ENCODE peak calls at places on chromosomes 7 and 10, in seven cellular contexts. D is A549, I is IMR-90, Z is K562, Y is GM12878, T is H1, W is HepG2. K is an unnamed sample.

GRCh38 chr7:56097700-56098099 is 4.9 kb upstream of the PHKG1 start:
- DNase-seq in Y (no peak), Z (no peak), W (no peak), I (peak), T (no peak), D (no peak), K (no peak)

GRCh38 chr10:49177391-49178355 is 10.5 kb downstream of the TMEM273 start:
- DNase-seq in D (peak), I (peak), Z (peak), T (no peak), W (peak), Y (peak), K (peak)

GRCh38 chr7:12570148-12570528 is 382 bp upstream of the SCIN start:
- DNase-seq in I (no peak), Z (no peak), Y (no peak), D (peak), W (no peak), T (no peak), K (no peak)

GRCh38 chr7:148927141-148927540 is 43.0 kb upstream of the EZH2 start:
- DNase-seq in Z (no peak), Y (no peak), W (no peak), I (no peak), D (no peak), T (no peak), K (no peak)

GRCh38 chr10:125510998-125511397 is 172.0 kb downstream of the TEX36 start:
- DNase-seq in D (no peak), T (no peak), Y (no peak), I (no peak), Z (no peak), W (no peak), K (no peak)

GRCh38 chr10:29598861-29599311 is 35.9 kb downstream of the SVIL start:
- DNase-seq in Y (no peak), W (no peak), I (peak), Z (no peak), D (no peak), T (no peak), K (no peak)

GRCh38 chr7:137715546-137715945 is 131.2 kb downstream of the DGKI start:
- DNase-seq in I (peak), W (no peak), D (no peak), T (no peak), Z (no peak), Y (no peak), K (no peak)

GRCh38 chr10:114482480-114482879 is 78.2 kb upstream of the AFAP1L2 start:
- DNase-seq in I (no peak), T (no peak), Z (no peak), D (no peak), W (no peak), Y (no peak), K (no peak)

GRCh38 chr10:30488319-30488718 is 54.3 kb downstream of the MAP3K8 start:
- DNase-seq in Y (no peak), Z (no peak), D (no peak), T (no peak), I (no peak), W (no peak), K (no peak)

GRCh38 chr7:17130281-17131059 is 168.0 kb upstream of the AHR start:
- DNase-seq in Y (no peak), Z (no peak), D (peak), T (no peak), I (peak), W (peak), K (peak)

GRCh38 chr7:25665346-25665745 is 437.1 kb upstream of the NPVF start:
- DNase-seq in T (no peak), I (no peak), W (no peak), Y (no peak), Z (no peak), D (no peak), K (no peak)

GRCh38 chr7:604884-605531 is 85.4 kb upstream of the PDGFA start:
- DNase-seq in T (no peak), W (no peak), D (no peak), Y (no peak), Z (peak), I (no peak), K (no peak)

GRCh38 chr7:134520130-134520529 is 7.2 kb upstream of the AKR1B10 start:
- DNase-seq in W (no peak), I (peak), Z (no peak), Y (no peak), T (no peak), D (peak), K (no peak)

GRCh38 chr10:31146496-31147219 is 115.0 kb upstream of the ZNF438 start:
- DNase-seq in I (peak), T (no peak), Z (no peak), Y (no peak), D (peak), W (no peak), K (peak)

GRCh38 chr10:116690356-116691078 is 51.8 kb downstream of the HSPA12A start:
- DNase-seq in I (peak), Z (no peak), T (peak), Y (no peak), D (no peak), W (no peak), K (no peak)

GRCh38 chr7:95045236-95045923 is 138.0 kb downstream of the PPP1R9A start:
- DNase-seq in T (peak), I (no peak), Y (no peak), W (peak), D (no peak), Z (peak), K (no peak)

GRCh38 chr10:51092402-51092801 is 18.1 kb downstream of the PRKG1 start:
- DNase-seq in W (no peak), I (peak), Z (no peak), T (no peak), D (no peak), Y (no peak), K (no peak)

GRCh38 chr7:20359397-20359963 is 28.8 kb downstream of the ITGB8 start:
- DNase-seq in D (no peak), Z (no peak), T (no peak), I (peak), W (no peak), Y (no peak), K (no peak)

DNA sequence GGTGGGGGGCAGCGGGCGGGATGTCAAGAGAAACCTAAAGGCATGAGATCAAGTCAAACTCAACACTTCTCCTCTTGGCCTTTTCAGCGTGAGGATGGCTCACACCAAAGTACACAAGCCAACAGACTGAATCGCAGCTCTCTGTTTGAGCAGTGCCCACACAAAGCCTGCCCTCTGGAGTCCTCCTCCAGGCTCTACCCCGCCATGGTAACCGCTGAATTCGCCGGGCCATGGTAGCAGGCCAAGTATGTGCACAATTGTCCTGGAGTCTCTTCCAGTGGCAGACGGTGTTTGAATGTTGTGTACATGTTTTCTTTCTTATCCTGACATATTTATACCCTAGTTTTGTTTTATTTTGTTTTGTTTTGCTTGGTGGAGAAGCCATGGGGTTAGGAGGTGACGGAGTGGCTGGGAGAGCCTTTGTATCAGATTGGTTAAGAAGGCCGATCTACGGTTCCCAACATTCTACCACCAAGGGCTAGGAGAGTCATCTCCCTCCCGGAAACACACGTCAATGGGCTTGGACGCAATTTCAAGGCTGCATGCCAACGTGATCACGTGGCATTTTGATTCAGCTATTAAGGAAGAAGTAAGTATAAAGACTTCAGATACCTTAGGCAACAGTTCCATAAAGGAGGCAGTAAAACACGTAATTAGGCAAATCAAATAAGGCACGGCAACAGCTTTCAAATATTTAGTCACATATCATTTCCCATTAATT is 12.1 kb upstream of the SHH start:
- DNase-seq in W (no peak), I (peak), D (no peak), Z (no peak), T (no peak), Y (no peak), K (no peak)
- TF ChIP-seq CEBPB in W (no peak), I (no peak), D (no peak), Z (no peak), T (no peak), Y (no peak), K (no peak)

DNA sequence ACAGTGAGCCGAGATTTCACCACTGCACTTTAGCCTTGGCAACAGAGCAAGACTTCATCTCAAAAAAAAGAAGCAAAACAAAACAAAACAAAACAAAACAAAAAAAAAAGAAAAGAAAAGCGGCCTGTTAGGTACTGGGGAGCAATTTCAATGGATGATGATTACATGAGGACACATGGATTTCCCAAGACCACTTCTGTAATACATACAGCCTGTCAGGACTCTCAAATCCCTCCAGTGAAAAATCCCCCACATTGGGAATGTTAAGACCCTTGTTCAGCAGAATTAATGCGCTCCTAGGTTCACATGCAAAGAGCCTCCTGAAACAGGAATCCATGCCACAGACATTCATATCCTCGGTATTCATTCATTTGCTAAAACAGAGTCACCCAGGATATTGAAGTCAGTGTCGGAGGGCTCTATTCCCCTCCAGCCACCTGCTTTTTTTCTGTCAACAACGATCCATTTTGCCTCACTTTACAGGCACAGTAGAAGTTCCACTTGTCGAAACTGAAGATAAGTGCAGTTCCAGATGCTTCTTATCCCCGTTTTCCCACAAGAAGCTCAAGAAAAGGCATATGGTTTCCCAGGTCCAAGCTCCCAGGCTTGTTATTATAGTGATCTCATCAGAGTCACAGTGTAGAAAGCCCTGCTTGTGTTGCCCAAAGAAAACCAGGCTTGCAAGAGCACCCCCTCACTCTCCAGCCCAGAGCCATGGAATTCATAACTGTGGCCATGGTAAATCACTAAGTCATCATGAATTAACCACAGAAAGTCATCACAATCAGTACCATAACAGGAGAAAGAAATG is 20.2 kb downstream of the SLC16A12 start:
- DNase-seq in Y (no peak), D (no peak), I (peak), Z (no peak), W (no peak), T (no peak), K (no peak)
- H3K4me3 ChIP-seq in Y (no peak), D (no peak), I (peak), Z (no peak), W (no peak), T (no peak), K (no peak)

GRCh38 chr7:43902542-43903054 is 3.8 kb downstream of the URGCP start:
- DNase-seq in Y (no peak), T (no peak), W (no peak), Z (no peak), I (no peak), D (no peak), K (no peak)

GRCh38 chr7:43905209-43905946 is 1.0 kb downstream of the URGCP start:
- DNase-seq in I (no peak), Z (no peak), Y (no peak), T (no peak), W (peak), D (peak), K (peak)

GRCh38 chr7:43906327-43907010 is at the start of gene URGCP:
- DNase-seq in W (no peak), Z (peak), I (peak), T (peak), Y (no peak), D (peak), K (no peak)

GRCh38 chr7:43904533-43905208 is 1.7 kb downstream of the URGCP start:
- DNase-seq in Z (no peak), D (no peak), Y (no peak), T (no peak), W (peak), I (peak), K (no peak)

DNA sequence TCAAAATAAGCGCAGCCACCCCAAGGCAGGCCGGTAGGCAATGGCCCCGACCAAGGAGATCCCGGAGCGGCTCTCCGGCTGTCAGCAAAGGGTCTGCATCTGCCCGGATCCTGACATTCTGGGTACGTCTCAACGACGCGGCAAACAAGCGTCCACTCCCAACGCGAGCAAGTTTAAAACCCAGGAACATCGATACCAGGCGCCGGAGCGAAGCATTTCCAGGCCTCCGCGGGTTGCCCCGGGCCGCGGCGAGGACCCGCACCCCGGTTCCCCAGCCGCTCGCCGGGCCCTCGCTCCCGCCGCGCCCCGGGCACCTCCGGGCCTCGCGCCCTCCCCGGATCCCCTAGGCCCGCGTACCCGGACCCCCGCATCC is 456 bp downstream of the URGCP start:
- DNase-seq in T (peak), Z (peak), I (peak), W (peak), D (peak), Y (no peak), K (no peak)
- TF ChIP-seq CEBPB in T (no peak), Z (no peak), I (no peak), W (no peak), D (no peak), Y (no peak), K (no peak)

GRCh38 chr7:104883718-104884452 is 130.1 kb upstream of the KMT2E start:
- DNase-seq in W (peak), I (peak), T (peak), Y (peak), Z (peak), D (peak), K (peak)
- H3K4me3 ChIP-seq in W (peak), I (no peak), T (no peak), Y (no peak), Z (no peak), D (no peak), K (no peak)

GRCh38 chr7:130292682-130293257 is at the start of gene CPA4:
- DNase-seq in T (no peak), D (peak), W (no peak), Z (no peak), Y (no peak), I (peak), K (peak)
- TF ChIP-seq CEBPB in T (no peak), D (no peak), W (no peak), Z (no peak), Y (no peak), I (peak), K (peak)

DNA sequence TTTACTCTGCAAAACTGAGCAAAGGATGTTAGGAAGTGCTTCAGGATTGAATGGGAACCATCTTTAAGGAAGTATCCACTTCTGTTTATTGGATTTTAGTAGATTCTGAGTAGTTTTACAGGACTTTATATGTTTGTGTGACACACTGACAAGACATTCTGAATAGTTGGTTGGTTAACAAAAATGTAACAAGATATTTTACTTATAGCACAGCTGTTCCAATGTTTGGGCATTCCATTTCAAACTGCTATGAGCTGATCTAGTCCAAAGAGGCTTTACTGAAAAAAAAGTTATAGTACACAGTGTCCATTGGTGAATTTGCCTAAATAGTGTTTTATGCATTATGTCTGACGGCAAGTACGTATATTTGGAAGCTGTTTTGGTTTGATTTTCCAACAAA is 99.1 kb downstream of the SAMD9 start:
- DNase-seq in D (no peak), Z (no peak), I (peak), Y (no peak), T (no peak), W (no peak), K (no peak)
- H3K4me3 ChIP-seq in D (no peak), Z (no peak), I (no peak), Y (no peak), T (no peak), W (no peak), K (no peak)